ENCODE peak calls at places on chromosome 2, in seven cellular contexts. V, Q, D, M, H, E and W are unnamed samples.

GRCh38 chr2:180890781-180891180 is 89.6 kb upstream of the UBE2E3 start:
- DNase-seq in V (no peak), Q (no peak), D (no peak), M (no peak), H (no peak), E (no peak), W (no peak)

GRCh38 chr2:65551528-65551927 is 119.1 kb upstream of the SPRED2 start:
- DNase-seq in V (no peak), Q (no peak), D (no peak), M (no peak), H (no peak), E (no peak), W (no peak)

GRCh38 chr2:10659898-10660568 is 29.7 kb downstream of the NOL10 start:
- DNase-seq in V (peak; percentile 9), Q (peak; percentile 0), D (peak; percentile 89), M (no peak), H (no peak), E (peak; percentile 19), W (peak; percentile 87)

GRCh38 chr2:47890711-47891368 is 15.5 kb downstream of the FBXO11 start:
- DNase-seq in V (no peak), Q (no peak), D (no peak), M (no peak), H (no peak), E (no peak), W (no peak)

GRCh38 chr2:25877431-25878360 is 591 bp downstream of the ASXL2 start:
- DNase-seq in V (no peak), Q (peak; percentile 37), D (peak; percentile 74), M (peak; percentile 76), H (peak; percentile 33), E (peak; percentile 60), W (peak; percentile 66)

GRCh38 chr2:162258686-162259085 is 15.4 kb upstream of the FAP start:
- DNase-seq in V (no peak), Q (no peak), D (no peak), M (no peak), H (no peak), E (no peak), W (no peak)

GRCh38 chr2:144131042-144131441 is 388.9 kb downstream of the ZEB2 start:
- DNase-seq in V (no peak), Q (no peak), D (peak; percentile 6), M (no peak), H (no peak), E (no peak), W (no peak)

GRCh38 chr2:75558786-75559428 is 1.8 kb downstream of the EVA1A start:
- DNase-seq in V (no peak), Q (no peak), D (peak; percentile 18), M (no peak), H (no peak), E (no peak), W (no peak)

GRCh38 chr2:66574701-66575624 is 140.0 kb downstream of the MEIS1 start:
- DNase-seq in V (no peak), Q (peak; percentile 74), D (peak; percentile 83), M (no peak), H (peak; percentile 56), E (peak; percentile 61), W (peak; percentile 76)